ENCODE peak calls at places on chromosomes 5 and 9, in eight cellular contexts. M is T-helper 22 cell; S is stimulated activated CD4-positive, alpha-beta T cell treated with anti-CD3 and anti-CD28 coated beads, TNF-alpha, amount 100 ng/mL, for 24 hours; N is T-cell; D is GM13977; U is NCI-H1105 treated with DMSO at 0.1 percent for 48 hours; Z is psoas muscle; Y is activated CD8-positive, alpha-beta memory T cell treated with anti-CD3 and anti-CD28 coated beads for 4 hours. I is an unnamed sample.

GRCh38 chr5:101785090-101785489 is 511.0 kb downstream of the SLCO4C1 start:
- DNase-seq in Z (no peak), U (no peak), D (no peak), S (no peak), M (no peak), N (no peak), Y (no peak), I (no peak)

GRCh38 chr9:89249001-89249400 is 62.0 kb upstream of the CKS2 start:
- DNase-seq in M (no peak), D (no peak), N (no peak), Z (no peak), Y (no peak), S (no peak), U (no peak), I (no peak)

GRCh38 chr9:127248241-127248640 is 16.3 kb upstream of the GARNL3 start:
- DNase-seq in U (no peak), Y (no peak), M (no peak), N (no peak), S (no peak), D (no peak), Z (no peak), I (no peak)

GRCh38 chr5:94779684-94780083 is 161.2 kb downstream of the SLF1 start:
- DNase-seq in N (no peak), U (no peak), D (no peak), Y (no peak), Z (no peak), S (no peak), M (no peak), I (no peak)

GRCh38 chr5:148928141-148928540 is 101.7 kb downstream of the ADRB2 start:
- DNase-seq in N (no peak), D (no peak), Y (no peak), Z (no peak), U (no peak), S (no peak), M (no peak), I (no peak)

GRCh38 chr5:83552275-83552674 is 80.7 kb downstream of the VCAN start:
- DNase-seq in U (no peak), N (no peak), Z (no peak), Y (no peak), S (no peak), D (no peak), M (no peak), I (peak; percentile 24)

GRCh38 chr5:88692979-88693932 is 189.7 kb downstream of the MEF2C start:
- DNase-seq in M (no peak), Z (no peak), U (no peak), N (no peak), Y (no peak), D (peak; percentile 28), S (no peak), I (no peak)

GRCh38 chr5:169009171-169009570 is 291.8 kb downstream of the SLIT3 start:
- DNase-seq in Z (no peak), M (no peak), D (no peak), N (no peak), S (no peak), U (no peak), Y (no peak), I (no peak)

GRCh38 chr9:136576269-136576626 is 30.4 kb upstream of the NOTCH1 start:
- DNase-seq in U (no peak), Z (peak; percentile 57), D (no peak), Y (no peak), M (no peak), N (no peak), S (no peak), I (peak; percentile 96)

GRCh38 chr9:121278535-121279169 is 10.7 kb downstream of the GSN start:
- DNase-seq in U (peak; percentile 6), D (peak; percentile 58), S (no peak), M (no peak), Y (no peak), Z (peak; percentile 73), N (no peak), I (peak; percentile 94)

GRCh38 chr5:56934325-56934724 is 17.6 kb downstream of the MIER3 start:
- DNase-seq in D (no peak), S (no peak), U (no peak), Y (no peak), M (no peak), Z (no peak), N (no peak), I (no peak)

GRCh38 chr5:73438048-73438896 is 10.3 kb downstream of the FOXD1 start:
- DNase-seq in Z (no peak), D (no peak), N (no peak), S (no peak), Y (no peak), U (no peak), M (no peak), I (peak; percentile 34)

GRCh38 chr5:54049963-54050362 is 260.4 kb downstream of the ARL15 start:
- DNase-seq in U (no peak), N (no peak), D (no peak), Z (no peak), M (no peak), Y (no peak), S (no peak), I (no peak)

GRCh38 chr5:73814234-73814846 is 188.3 kb downstream of the ARHGEF28 start:
- DNase-seq in Z (no peak), N (no peak), Y (no peak), U (no peak), S (no peak), D (no peak), M (no peak), I (no peak)

GRCh38 chr5:137997726-137998213 is 35.1 kb downstream of the FAM13B start:
- DNase-seq in Z (no peak), Y (no peak), M (no peak), U (no peak), N (no peak), S (no peak), D (peak; percentile 20), I (no peak)

GRCh38 chr5:87686018-87686417 is 273.3 kb upstream of the CCNH start:
- DNase-seq in M (no peak), Z (no peak), U (no peak), Y (no peak), S (no peak), N (no peak), D (no peak), I (no peak)

GRCh38 chr5:95113489-95113888 is 171.4 kb downstream of the MCTP1 start:
- DNase-seq in Y (no peak), Z (no peak), U (no peak), D (no peak), S (no peak), N (no peak), M (no peak), I (no peak)

GRCh38 chr9:91131433-91131839 is 230.3 kb downstream of the AUH start:
- DNase-seq in S (peak; percentile 60), M (peak; percentile 16), Y (peak; percentile 9), Z (peak; percentile 59), U (no peak), D (no peak), N (peak; percentile 31), I (peak; percentile 96)

GRCh38 chr5:164013077-164013670 is 507.8 kb downstream of the MAT2B start:
- DNase-seq in N (peak; percentile 1), M (no peak), Z (no peak), Y (no peak), U (peak; percentile 33), S (no peak), D (peak; percentile 22), I (peak; percentile 40)

GRCh38 chr5:40798012-40798855 is at the start of gene PRKAA1:
- DNase-seq in M (peak; percentile 82), Z (peak; percentile 95), U (peak; percentile 84), N (peak; percentile 91), Y (peak; percentile 77), S (peak; percentile 74), D (peak; percentile 92), I (peak; percentile 93)

GRCh38 chr9:124308606-124309310 is 51.0 kb downstream of the NEK6 start:
- DNase-seq in D (no peak), Y (no peak), N (no peak), Z (no peak), U (no peak), M (no peak), S (no peak), I (no peak)

GRCh38 chr5:124677376-124677998 is 69.0 kb downstream of the ZNF608 start:
- DNase-seq in M (no peak), U (peak; percentile 58), S (no peak), Y (no peak), Z (no peak), D (no peak), N (no peak), I (no peak)

GRCh38 chr9:124820606-124821246 is 32.5 kb upstream of the WDR38 start:
- DNase-seq in Z (no peak), M (no peak), Y (no peak), U (no peak), S (no peak), N (no peak), D (no peak), I (no peak)

GRCh38 chr9:69317081-69317480 is 7.9 kb upstream of the ENTREP1 start:
- DNase-seq in Z (no peak), Y (no peak), D (no peak), U (no peak), S (no peak), N (no peak), M (no peak), I (peak; percentile 36)

I was measured in RWPE1.